ENCODE peak calls at places on chromosomes 4 and X, in seven cellular contexts. W is heart left ventricle, K is body of pancreas, D is astrocyte of the spinal cord, Y is psoas muscle, L is GM12865, H is upper lobe of right lung. S is an unnamed sample.

GRCh38 chr4:153533387-153533786 is 67.2 kb downstream of the TMEM131L start:
- DNase-seq in W (no peak), K (no peak), D (no peak), Y (no peak), L (no peak), H (no peak), S (no peak)

GRCh38 chr4:87886083-87886482 is 53.3 kb downstream of the MEPE start:
- DNase-seq in W (no peak), K (no peak), D (no peak), Y (no peak), L (no peak), H (no peak), S (no peak)

GRCh38 chr4:3636628-3637320 is 104.6 kb upstream of the LRPAP1 start:
- DNase-seq in W (no peak), K (no peak), D (no peak), Y (no peak), L (no peak), H (no peak), S (no peak)

GRCh38 chr4:633406-633805 is 8.0 kb downstream of the PDE6B start:
- DNase-seq in W (no peak), K (no peak), D (no peak), Y (no peak), L (no peak), H (peak; percentile 57), S (no peak)

GRCh38 chr4:23105759-23106370 is 413.1 kb downstream of the GBA3 start:
- DNase-seq in W (no peak), K (no peak), D (no peak), Y (no peak), L (no peak), H (no peak), S (no peak)

GRCh38 chr4:168945291-168945690 is 64.8 kb downstream of the CBR4 start:
- DNase-seq in W (no peak), K (no peak), D (no peak), Y (no peak), L (no peak), H (no peak), S (no peak)

GRCh38 chr4:140052050-140052449 is 101.9 kb downstream of the MAML3 start:
- DNase-seq in W (peak; percentile 44), K (peak; percentile 63), D (peak; percentile 48), Y (peak; percentile 21), L (peak; percentile 7), H (peak; percentile 70), S (peak; percentile 18)

GRCh38 chr4:113406723-113407016 is 354.9 kb downstream of the CAMK2D start:
- DNase-seq in W (no peak), K (no peak), D (no peak), Y (no peak), L (no peak), H (no peak), S (no peak)

GRCh38 chr4:185638548-185639301 is 103.4 kb upstream of the PDLIM3 start:
- DNase-seq in W (peak; percentile 40), K (no peak), D (no peak), Y (peak; percentile 23), L (no peak), H (no peak), S (no peak)

GRCh38 chr4:156774422-156774821 is 197.2 kb downstream of the PDGFC start:
- DNase-seq in W (peak; percentile 20), K (peak; percentile 4), D (peak; percentile 92), Y (no peak), L (no peak), H (peak; percentile 59), S (no peak)

GRCh38 chrX:1398431-1399340 is 6.8 kb upstream of the SLC25A6 start:
- DNase-seq in W (peak; percentile 23), K (no peak), D (no peak), Y (peak; percentile 18), L (no peak), H (peak; percentile 59), S (no peak)

GRCh38 chrX:10233173-10233572 is 76.4 kb downstream of the CLCN4 start:
- DNase-seq in W (no peak), K (no peak), D (peak; percentile 1), Y (no peak), L (no peak), H (no peak), S (no peak)

GRCh38 chr4:175671491-175671934 is 140.6 kb downstream of the GPM6A start:
- DNase-seq in W (no peak), K (peak; percentile 4), D (no peak), Y (no peak), L (no peak), H (no peak), S (peak; percentile 10)

GRCh38 chr4:178671766-178672165 is 1229.5 kb upstream of the AGA start:
- DNase-seq in W (no peak), K (no peak), D (no peak), Y (no peak), L (no peak), H (no peak), S (no peak)

GRCh38 chr4:165379662-165380061 is 854 bp downstream of the CPE start:
- DNase-seq in W (no peak), K (no peak), D (no peak), Y (peak; percentile 13), L (no peak), H (no peak), S (no peak)

GRCh38 chrX:72572248-72573157 is at the start of gene HDAC8:
- DNase-seq in W (peak; percentile 78), K (peak; percentile 73), D (peak; percentile 90), Y (peak; percentile 72), L (peak; percentile 85), H (peak; percentile 80), S (peak; percentile 65)

GRCh38 chr4:142353149-142353738 is 492.9 kb downstream of the INPP4B start:
- DNase-seq in W (no peak), K (peak; percentile 41), D (peak; percentile 82), Y (no peak), L (peak; percentile 51), H (no peak), S (no peak)

GRCh38 chr4:48078862-48079655 is 55.0 kb downstream of the TXK start:
- DNase-seq in W (no peak), K (peak; percentile 18), D (no peak), Y (no peak), L (no peak), H (no peak), S (no peak)

GRCh38 chr4:46648088-46648744 is 258.3 kb upstream of the GABRA2 start:
- DNase-seq in W (no peak), K (peak; percentile 6), D (peak; percentile 1), Y (no peak), L (peak; percentile 66), H (no peak), S (peak; percentile 13)

GRCh38 chr4:2318476-2318875 is 56.6 kb upstream of the MXD4 start:
- DNase-seq in W (no peak), K (no peak), D (no peak), Y (no peak), L (no peak), H (no peak), S (no peak)

GRCh38 chr4:71011451-71011850 is 18.0 kb downstream of the DCK start:
- DNase-seq in W (no peak), K (no peak), D (no peak), Y (no peak), L (no peak), H (no peak), S (no peak)

GRCh38 chrX:16524327-16524726 is 125.6 kb upstream of the S100G start:
- DNase-seq in W (no peak), K (no peak), D (no peak), Y (no peak), L (no peak), H (no peak), S (no peak)

GRCh38 chr4:121655320-121656268 is 41.2 kb downstream of the ANXA5 start:
- DNase-seq in W (no peak), K (no peak), D (no peak), Y (no peak), L (no peak), H (no peak), S (no peak)

GRCh38 chr4:121654738-121655137 is 42.0 kb downstream of the ANXA5 start:
- DNase-seq in W (no peak), K (no peak), D (no peak), Y (no peak), L (peak; percentile 36), H (no peak), S (peak; percentile 25)

GRCh38 chr4:121653986-121654385 is 42.8 kb downstream of the ANXA5 start:
- DNase-seq in W (no peak), K (no peak), D (no peak), Y (no peak), L (no peak), H (no peak), S (no peak)

GRCh38 chr4:121658125-121658524 is 38.7 kb downstream of the ANXA5 start:
- DNase-seq in W (no peak), K (no peak), D (no peak), Y (no peak), L (no peak), H (no peak), S (no peak)

GRCh38 chr4:121656269-121656641 is 40.5 kb downstream of the ANXA5 start:
- DNase-seq in W (peak; percentile 50), K (peak; percentile 48), D (peak; percentile 78), Y (peak; percentile 31), L (peak; percentile 79), H (no peak), S (peak; percentile 13)
- TF ChIP-seq CTCF in W (peak; percentile 35), K (peak; percentile 67), D (peak; percentile 57), Y (no peak), L (peak; percentile 55), H (peak; percentile 29), S (peak; percentile 47)

DNA sequence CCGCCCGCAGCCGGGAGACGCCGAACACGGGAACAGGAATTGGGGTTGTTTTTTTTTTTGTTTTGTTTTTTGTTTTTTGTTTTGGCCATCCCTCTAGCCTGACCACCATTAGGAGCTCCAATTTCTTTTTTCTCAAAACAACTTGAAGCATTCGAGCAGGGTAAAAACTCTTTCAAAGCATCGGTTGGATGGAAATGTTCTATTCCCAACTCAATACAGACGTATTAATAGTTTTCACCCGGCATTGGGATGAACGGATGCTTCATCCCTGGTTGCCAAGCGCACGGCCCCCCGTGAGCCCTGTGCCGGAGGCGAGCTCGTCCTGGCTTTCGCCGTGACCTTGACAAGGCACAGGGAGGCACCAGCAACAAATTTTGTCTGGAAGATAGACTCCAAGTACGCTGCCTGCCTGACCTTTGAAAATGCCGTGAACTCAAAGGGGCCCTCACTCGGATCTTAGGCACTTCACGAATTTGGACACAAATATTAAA is 352 bp upstream of the MAP3K15 start:
- DNase-seq in W (no peak), K (no peak), D (no peak), Y (no peak), L (no peak), H (no peak), S (no peak)
- TF ChIP-seq CTCF in W (peak; percentile 32), K (peak; percentile 8), D (peak; percentile 4), Y (peak; percentile 30), L (peak; percentile 22), H (peak; percentile 38), S (peak; percentile 7)

DNA sequence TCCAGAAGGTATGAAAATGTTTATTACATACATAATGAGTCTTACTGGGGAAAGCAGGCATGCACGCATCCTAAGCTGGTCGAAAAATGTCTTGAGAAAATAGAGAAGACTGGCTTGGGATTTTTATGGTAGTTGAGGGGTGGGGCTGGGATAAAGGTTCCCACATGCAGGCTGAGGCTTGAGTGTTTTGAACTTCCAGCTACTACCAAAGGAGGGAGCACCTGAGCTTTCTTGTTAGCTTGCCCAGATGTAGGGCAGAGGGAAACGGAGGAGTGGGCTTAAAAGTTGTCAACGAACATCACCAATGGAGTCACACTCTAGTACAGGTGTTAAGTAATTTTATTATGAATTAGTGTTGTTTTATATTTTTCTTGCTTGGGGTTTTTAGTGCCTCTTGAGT is 39.6 kb upstream of the SRPX start:
- DNase-seq in W (no peak), K (peak; percentile 6), D (peak; percentile 15), Y (no peak), L (peak; percentile 25), H (no peak), S (peak; percentile 39)
- TF ChIP-seq CTCF in W (peak; percentile 15), K (peak; percentile 31), D (peak; percentile 45), Y (no peak), L (peak; percentile 45), H (peak; percentile 29), S (peak; percentile 38)

GRCh38 chr4:6591305-6591704 is 16.3 kb downstream of the MAN2B2 start:
- DNase-seq in W (no peak), K (no peak), D (no peak), Y (no peak), L (peak; percentile 29), H (no peak), S (peak; percentile 44)
- TF ChIP-seq CTCF in W (no peak), K (no peak), D (no peak), Y (no peak), L (no peak), H (no peak), S (no peak)

S was measured in GM10248.